ENCODE peak calls at places on chromosomes 11 and 22, in seven cellular contexts. One of them, this sample, is unnamed. For H3K27me3 and H3K4me1, the result is how much of the 10 kb centered on the place peaks cover.

GRCh38 chr22:22884010-22884887 is 3.4 kb upstream of the IGLL5 start:
- DNase-seq in gastrocnemius medialis: peak
- DNase-seq in prostate gland: no peak
- DNase-seq in right atrium auricular region: peak
- DNase-seq in mammary epithelial cell: peak
- DNase-seq in IMR-90: peak
- DNase-seq in HCT116: peak
- DNase-seq in this sample: no peak

GRCh38 chr11:2664886-2665746 is 34.7 kb downstream of the KCNQ1OT1 start:
- DNase-seq in IMR-90: no peak
- DNase-seq in gastrocnemius medialis: no peak
- DNase-seq in right atrium auricular region: peak
- DNase-seq in HCT116: no peak
- DNase-seq in prostate gland: peak
- DNase-seq in mammary epithelial cell: no peak
- DNase-seq in this sample: no peak

GRCh38 chr22:19359554-19360299 is 68.2 kb upstream of the CLTCL1 start:
- DNase-seq in right atrium auricular region: no peak
- DNase-seq in HCT116: no peak
- DNase-seq in gastrocnemius medialis: no peak
- DNase-seq in prostate gland: no peak
- DNase-seq in IMR-90: no peak
- DNase-seq in mammary epithelial cell: no peak
- DNase-seq in this sample: no peak

GRCh38 chr11:115222218-115222862 is 281.9 kb downstream of the CADM1 start:
- DNase-seq in HCT116: no peak
- DNase-seq in mammary epithelial cell: peak
- DNase-seq in right atrium auricular region: no peak
- DNase-seq in IMR-90: peak
- DNase-seq in gastrocnemius medialis: no peak
- DNase-seq in prostate gland: no peak
- DNase-seq in this sample: no peak

GRCh38 chr11:123483058-123483457 is 53.0 kb downstream of the GRAMD1B start:
- DNase-seq in mammary epithelial cell: peak
- DNase-seq in gastrocnemius medialis: no peak
- DNase-seq in IMR-90: peak
- DNase-seq in HCT116: peak
- DNase-seq in right atrium auricular region: no peak
- DNase-seq in prostate gland: no peak
- DNase-seq in this sample: no peak

GRCh38 chr11:88484873-88485621 is 147.5 kb upstream of the CTSC start:
- DNase-seq in HCT116: peak
- DNase-seq in gastrocnemius medialis: no peak
- DNase-seq in IMR-90: peak
- DNase-seq in prostate gland: no peak
- DNase-seq in mammary epithelial cell: peak
- DNase-seq in right atrium auricular region: no peak
- DNase-seq in this sample: no peak

GRCh38 chr11:15742626-15743243 is 613.6 kb downstream of the SOX6 start:
- DNase-seq in IMR-90: peak
- DNase-seq in gastrocnemius medialis: no peak
- DNase-seq in right atrium auricular region: no peak
- DNase-seq in prostate gland: no peak
- DNase-seq in HCT116: no peak
- DNase-seq in mammary epithelial cell: peak
- DNase-seq in this sample: no peak

GRCh38 chr11:104254347-104254746 is 90.4 kb upstream of the PDGFD start:
- DNase-seq in HCT116: peak
- DNase-seq in prostate gland: no peak
- DNase-seq in mammary epithelial cell: peak
- DNase-seq in gastrocnemius medialis: no peak
- DNase-seq in right atrium auricular region: no peak
- DNase-seq in IMR-90: no peak
- DNase-seq in this sample: no peak

GRCh38 chr11:124942446-124943202 is 6.8 kb upstream of the HEPACAM start:
- DNase-seq in gastrocnemius medialis: no peak
- DNase-seq in right atrium auricular region: no peak
- DNase-seq in mammary epithelial cell: no peak
- DNase-seq in prostate gland: no peak
- DNase-seq in HCT116: no peak
- DNase-seq in IMR-90: no peak
- DNase-seq in this sample: no peak

GRCh38 chr11:41113160-41113559 is 346.3 kb downstream of the LRRC4C start:
- DNase-seq in gastrocnemius medialis: no peak
- DNase-seq in IMR-90: no peak
- DNase-seq in HCT116: no peak
- DNase-seq in mammary epithelial cell: no peak
- DNase-seq in right atrium auricular region: no peak
- DNase-seq in prostate gland: no peak
- DNase-seq in this sample: no peak

GRCh38 chr22:16804882-16805281 is 20.3 kb downstream of the XKR3 start:
- DNase-seq in prostate gland: no peak
- DNase-seq in gastrocnemius medialis: no peak
- DNase-seq in right atrium auricular region: no peak
- DNase-seq in mammary epithelial cell: no peak
- DNase-seq in HCT116: no peak
- DNase-seq in IMR-90: no peak
- DNase-seq in this sample: no peak

GRCh38 chr11:95716266-95716665 is 73.3 kb downstream of the FAM76B start:
- DNase-seq in IMR-90: no peak
- DNase-seq in prostate gland: no peak
- DNase-seq in mammary epithelial cell: peak
- DNase-seq in HCT116: no peak
- DNase-seq in gastrocnemius medialis: no peak
- DNase-seq in right atrium auricular region: no peak
- DNase-seq in this sample: no peak

GRCh38 chr11:85752890-85753581 is 57.9 kb downstream of the SYTL2 start:
- DNase-seq in gastrocnemius medialis: peak
- DNase-seq in mammary epithelial cell: no peak
- DNase-seq in IMR-90: no peak
- DNase-seq in right atrium auricular region: no peak
- DNase-seq in prostate gland: no peak
- DNase-seq in HCT116: no peak
- DNase-seq in this sample: no peak

GRCh38 chr11:120306519-120307242 is 18.4 kb upstream of the TLCD5 start:
- DNase-seq in gastrocnemius medialis: no peak
- DNase-seq in prostate gland: no peak
- DNase-seq in mammary epithelial cell: peak
- DNase-seq in right atrium auricular region: no peak
- DNase-seq in IMR-90: peak
- DNase-seq in HCT116: peak
- DNase-seq in this sample: no peak

GRCh38 chr22:28282346-28282745 is 363.3 kb upstream of the PITPNB start:
- DNase-seq in mammary epithelial cell: peak
- DNase-seq in gastrocnemius medialis: no peak
- DNase-seq in right atrium auricular region: no peak
- DNase-seq in IMR-90: peak
- DNase-seq in HCT116: no peak
- DNase-seq in prostate gland: no peak
- DNase-seq in this sample: no peak

GRCh38 chr11:111845256-111846028 is 25.9 kb downstream of the ALG9 start:
- DNase-seq in prostate gland: no peak
- DNase-seq in HCT116: no peak
- DNase-seq in gastrocnemius medialis: no peak
- DNase-seq in right atrium auricular region: no peak
- DNase-seq in IMR-90: no peak
- DNase-seq in mammary epithelial cell: no peak
- DNase-seq in this sample: no peak

GRCh38 chr11:104547996-104548661 is 350.1 kb downstream of the CASP12 start:
- DNase-seq in gastrocnemius medialis: no peak
- DNase-seq in right atrium auricular region: no peak
- DNase-seq in mammary epithelial cell: peak
- DNase-seq in prostate gland: no peak
- DNase-seq in IMR-90: peak
- DNase-seq in HCT116: no peak
- DNase-seq in this sample: no peak

DNA sequence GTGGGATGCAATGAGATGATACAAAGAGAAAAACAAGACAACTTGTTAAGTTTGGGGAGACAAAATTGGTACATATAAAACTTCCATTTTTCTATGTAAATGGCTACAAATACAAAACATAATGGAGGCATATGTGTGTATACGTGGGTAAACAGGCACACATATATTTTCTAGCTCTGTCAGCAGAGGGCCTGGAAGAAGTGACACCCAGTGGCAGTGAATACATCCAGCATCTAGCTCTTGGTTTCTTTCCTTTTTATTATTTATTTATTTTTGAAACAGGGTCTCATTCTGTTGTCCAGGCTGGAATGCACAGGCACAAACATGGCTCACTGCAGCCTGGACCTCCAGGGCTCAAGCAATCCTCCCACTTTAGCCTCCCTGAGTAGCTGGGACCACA is 5.0 kb upstream of the RASL10A start:
- DNase-seq in right atrium auricular region: no peak
- DNase-seq in mammary epithelial cell: no peak
- DNase-seq in HCT116: no peak
- DNase-seq in prostate gland: no peak
- DNase-seq in gastrocnemius medialis: no peak
- DNase-seq in IMR-90: no peak
- DNase-seq in this sample: no peak
- TF ChIP-seq CTCF in right atrium auricular region: no peak
- TF ChIP-seq CTCF in mammary epithelial cell: no peak
- TF ChIP-seq CTCF in HCT116: peak
- TF ChIP-seq CTCF in prostate gland: no peak
- TF ChIP-seq CTCF in gastrocnemius medialis: no peak
- TF ChIP-seq CTCF in IMR-90: peak
- TF ChIP-seq CTCF in this sample: no peak

GRCh38 chr22:48899523-48900326 is 927.9 kb downstream of the BRD1 start:
- DNase-seq in gastrocnemius medialis: no peak
- DNase-seq in right atrium auricular region: peak
- DNase-seq in mammary epithelial cell: no peak
- DNase-seq in IMR-90: no peak
- DNase-seq in prostate gland: no peak
- DNase-seq in HCT116: no peak
- DNase-seq in this sample: no peak

GRCh38 chr22:48897638-48897954 is 930.1 kb downstream of the BRD1 start:
- DNase-seq in HCT116: no peak
- DNase-seq in IMR-90: no peak
- DNase-seq in right atrium auricular region: no peak
- DNase-seq in gastrocnemius medialis: no peak
- DNase-seq in mammary epithelial cell: no peak
- DNase-seq in prostate gland: no peak
- DNase-seq in this sample: no peak

GRCh38 chr22:48897959-48898358 is 929.7 kb downstream of the BRD1 start:
- DNase-seq in gastrocnemius medialis: no peak
- DNase-seq in prostate gland: no peak
- DNase-seq in HCT116: no peak
- DNase-seq in IMR-90: no peak
- DNase-seq in right atrium auricular region: peak
- DNase-seq in mammary epithelial cell: no peak
- DNase-seq in this sample: no peak

GRCh38 chr22:48900327-48900597 is 927.4 kb downstream of the BRD1 start:
- DNase-seq in IMR-90: no peak
- DNase-seq in right atrium auricular region: no peak
- DNase-seq in mammary epithelial cell: no peak
- DNase-seq in HCT116: no peak
- DNase-seq in gastrocnemius medialis: no peak
- DNase-seq in prostate gland: no peak
- DNase-seq in this sample: no peak

GRCh38 chr22:48898524-48899377 is 928.9 kb downstream of the BRD1 start:
- DNase-seq in mammary epithelial cell: no peak
- DNase-seq in prostate gland: no peak
- DNase-seq in right atrium auricular region: peak
- DNase-seq in IMR-90: no peak
- DNase-seq in HCT116: no peak
- DNase-seq in gastrocnemius medialis: no peak
- DNase-seq in this sample: no peak
- H3K27me3 ChIP-seq in mammary epithelial cell: under half
- H3K27me3 ChIP-seq in prostate gland: under half
- H3K27me3 ChIP-seq in right atrium auricular region: under half
- H3K27me3 ChIP-seq in IMR-90: under half
- H3K27me3 ChIP-seq in HCT116: under half
- H3K27me3 ChIP-seq in gastrocnemius medialis: under half
- H3K27me3 ChIP-seq in this sample: under half

DNA sequence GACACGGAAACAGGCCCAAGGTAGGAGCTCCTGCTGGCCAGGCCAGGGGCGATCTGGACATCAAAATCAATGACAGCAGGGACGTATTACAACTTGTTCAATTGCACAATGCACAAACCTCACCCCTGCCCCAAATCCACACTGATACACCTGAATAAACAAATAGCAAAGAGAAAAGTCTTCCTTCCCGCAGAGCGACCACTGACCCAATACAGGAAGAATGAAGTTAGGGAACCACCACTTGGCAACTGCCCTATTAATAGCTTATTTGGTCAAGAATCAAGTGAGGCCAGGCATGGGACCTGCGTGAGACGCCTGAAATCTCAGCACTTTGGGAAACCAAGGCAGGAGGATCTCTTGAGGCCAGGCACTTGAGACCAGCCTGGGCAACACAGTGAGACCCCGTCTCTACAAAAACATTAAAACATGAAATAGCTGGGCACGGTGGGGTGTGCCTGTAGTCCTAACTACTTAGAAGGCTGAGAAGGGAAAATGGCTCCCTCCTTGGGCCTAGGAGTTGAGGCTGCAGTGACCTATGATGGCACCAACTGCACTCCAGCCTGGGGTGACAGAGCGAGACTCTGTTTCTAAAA is 109.1 kb downstream of the MED15 start:
- DNase-seq in IMR-90: no peak
- DNase-seq in gastrocnemius medialis: no peak
- DNase-seq in mammary epithelial cell: no peak
- DNase-seq in HCT116: no peak
- DNase-seq in right atrium auricular region: no peak
- DNase-seq in prostate gland: no peak
- DNase-seq in this sample: no peak
- H3K4me1 ChIP-seq in IMR-90: under half
- H3K4me1 ChIP-seq in gastrocnemius medialis: under half
- H3K4me1 ChIP-seq in mammary epithelial cell: under half
- H3K4me1 ChIP-seq in HCT116: under half
- H3K4me1 ChIP-seq in right atrium auricular region: under half
- H3K4me1 ChIP-seq in prostate gland: under half
- H3K4me1 ChIP-seq in this sample: under half

DNA sequence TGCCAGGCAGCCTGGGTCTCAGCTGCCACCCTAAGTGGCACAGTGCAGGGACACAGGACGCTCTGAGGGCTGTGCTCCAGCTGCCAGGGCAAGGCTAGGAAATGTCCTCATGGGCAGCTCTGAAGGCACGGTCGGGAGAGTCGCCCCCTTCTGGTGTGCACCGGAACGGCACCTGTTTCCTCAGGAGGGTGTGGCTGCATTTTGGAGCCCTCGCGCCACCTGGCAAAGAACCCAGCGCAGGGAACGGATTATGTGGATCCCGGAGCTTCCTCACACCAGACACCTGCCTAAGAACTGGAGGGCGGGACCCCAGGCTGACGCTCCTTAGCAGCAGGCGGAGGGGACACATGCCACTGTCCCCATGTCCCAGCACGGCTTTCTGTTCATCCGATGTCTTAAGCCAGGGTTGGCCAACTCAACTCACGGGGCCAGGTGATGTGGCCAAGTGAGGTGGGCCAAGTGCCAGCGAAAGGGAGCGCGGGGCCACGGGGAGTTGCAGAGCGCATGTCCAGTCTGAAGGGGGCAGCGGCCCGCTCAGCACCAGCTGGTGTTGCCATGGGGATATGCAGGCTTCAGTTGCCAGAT is 5.1 kb upstream of the SLC22A8 start:
- DNase-seq in HCT116: peak
- DNase-seq in right atrium auricular region: no peak
- DNase-seq in prostate gland: no peak
- DNase-seq in mammary epithelial cell: no peak
- DNase-seq in IMR-90: no peak
- DNase-seq in gastrocnemius medialis: no peak
- DNase-seq in this sample: no peak
- TF ChIP-seq CTCF in HCT116: peak
- TF ChIP-seq CTCF in right atrium auricular region: no peak
- TF ChIP-seq CTCF in prostate gland: peak
- TF ChIP-seq CTCF in mammary epithelial cell: peak
- TF ChIP-seq CTCF in IMR-90: peak
- TF ChIP-seq CTCF in gastrocnemius medialis: no peak
- TF ChIP-seq CTCF in this sample: no peak

GRCh38 chr11:19738124-19738523 is 25.5 kb downstream of the NAV2 start:
- DNase-seq in mammary epithelial cell: no peak
- DNase-seq in HCT116: no peak
- DNase-seq in right atrium auricular region: no peak
- DNase-seq in IMR-90: no peak
- DNase-seq in gastrocnemius medialis: no peak
- DNase-seq in prostate gland: no peak
- DNase-seq in this sample: no peak
- H3K27me3 ChIP-seq in mammary epithelial cell: under half
- H3K27me3 ChIP-seq in HCT116: under half
- H3K27me3 ChIP-seq in right atrium auricular region: under half
- H3K27me3 ChIP-seq in IMR-90: under half
- H3K27me3 ChIP-seq in gastrocnemius medialis: under half
- H3K27me3 ChIP-seq in prostate gland: under half
- H3K27me3 ChIP-seq in this sample: under half

This sample was measured in thoracic aorta.